ENCODE peak calls at places on chromosomes 12 and 14, in six cellular contexts. P, I, D, U, T and N are unnamed samples.

GRCh38 chr14:89621009-89621421 is 204.0 kb upstream of the FOXN3 start:
- ATAC-seq in T (no peak), U (no peak), P (no peak), D (no peak), I (no peak), N (no peak)

GRCh38 chr12:4202482-4202881 is 71.1 kb upstream of the CCND2 start:
- ATAC-seq in P (no peak), T (no peak), U (no peak), D (no peak), I (no peak), N (no peak)

GRCh38 chr12:93072340-93072739 is 143.2 kb upstream of the EEA1 start:
- ATAC-seq in P (no peak), I (no peak), D (no peak), T (no peak), U (no peak), N (no peak)

GRCh38 chr14:101521306-101521935 is 39.9 kb upstream of the DIO3 start:
- ATAC-seq in T (no peak), U (no peak), P (no peak), D (no peak), I (peak; percentile 43), N (no peak)

GRCh38 chr12:77943466-77943865 is 112.8 kb downstream of the NAV3 start:
- ATAC-seq in D (no peak), T (no peak), U (no peak), P (peak; percentile 54), I (no peak), N (no peak)

GRCh38 chr12:46609281-46609623 is 216.5 kb downstream of the SLC38A4 start:
- ATAC-seq in U (no peak), D (no peak), T (peak; percentile 35), I (peak; percentile 24), P (no peak), N (no peak)

GRCh38 chr14:89504084-89504483 is 87.1 kb upstream of the FOXN3 start:
- ATAC-seq in P (no peak), I (no peak), T (no peak), D (no peak), U (no peak), N (no peak)

GRCh38 chr14:21042918-21043317 is 756 bp downstream of the RNASE7 start:
- ATAC-seq in U (no peak), T (no peak), I (no peak), D (no peak), P (no peak), N (no peak)

GRCh38 chr12:55743967-55744931 is 1.3 kb downstream of the GDF11 start:
- ATAC-seq in T (peak; percentile 37), I (peak; percentile 28), U (peak; percentile 51), P (no peak), D (peak; percentile 15), N (peak; percentile 58)

GRCh38 chr12:18383203-18383602 is 121.9 kb downstream of the PIK3C2G start:
- ATAC-seq in T (no peak), I (no peak), D (peak; percentile 86), P (no peak), U (peak; percentile 74), N (peak; percentile 94)

GRCh38 chr14:100568998-100569733 is 18.1 kb downstream of the BEGAIN start:
- ATAC-seq in P (no peak), U (no peak), T (no peak), I (no peak), D (no peak), N (peak; percentile 59)

GRCh38 chr12:105337391-105337790 is 6.9 kb downstream of the C12orf75 start:
- ATAC-seq in D (no peak), U (no peak), T (no peak), I (no peak), P (no peak), N (no peak)

GRCh38 chr14:89425931-89426330 is 8.9 kb upstream of the FOXN3 start:
- ATAC-seq in I (peak; percentile 37), T (no peak), P (peak; percentile 71), D (no peak), U (no peak), N (peak; percentile 81)

GRCh38 chr14:99247091-99247729 is 24.8 kb downstream of the BCL11B start:
- ATAC-seq in D (no peak), T (no peak), P (no peak), I (no peak), U (no peak), N (no peak)

GRCh38 chr12:19411234-19412221 is 27.8 kb upstream of the AEBP2 start:
- ATAC-seq in T (no peak), U (peak; percentile 36), D (no peak), P (no peak), I (no peak), N (peak; percentile 20)

GRCh38 chr14:50086316-50086700 is 30.1 kb downstream of the VCPKMT start:
- ATAC-seq in U (no peak), D (no peak), P (no peak), T (no peak), I (no peak), N (peak; percentile 15)

GRCh38 chr12:132872073-132872855 is 15.1 kb downstream of the CHFR start:
- ATAC-seq in I (no peak), U (no peak), D (no peak), P (no peak), T (no peak), N (no peak)

GRCh38 chr12:113299619-113300237 is 35.2 kb downstream of the SLC8B1 start:
- ATAC-seq in I (peak; percentile 65), D (peak; percentile 85), U (peak; percentile 62), P (peak; percentile 38), T (peak; percentile 64), N (peak; percentile 89)

GRCh38 chr12:131927110-131928079 is 1.7 kb upstream of the PUS1 start:
- ATAC-seq in D (no peak), T (no peak), I (no peak), U (no peak), P (no peak), N (no peak)

GRCh38 chr12:124289634-124290600 is 5.0 kb upstream of the RFLNA start:
- ATAC-seq in T (peak; percentile 17), U (no peak), D (peak; percentile 79), I (peak; percentile 99), P (peak; percentile 62), N (peak; percentile 78)

GRCh38 chr14:72049462-72049861 is 117.2 kb downstream of the RGS6 start:
- ATAC-seq in I (no peak), U (no peak), T (no peak), P (no peak), D (no peak), N (no peak)

GRCh38 chr12:65269603-65270002 is 8.9 kb upstream of the MSRB3 start:
- ATAC-seq in T (no peak), D (no peak), U (no peak), I (no peak), P (no peak), N (no peak)

GRCh38 chr14:68945190-68945584 is 33.9 kb downstream of the ACTN1 start:
- ATAC-seq in D (no peak), P (no peak), T (no peak), U (no peak), I (no peak), N (no peak)

GRCh38 chr12:118220697-118221096 is 84.8 kb downstream of the PEBP1 start:
- ATAC-seq in I (no peak), U (no peak), P (no peak), T (no peak), D (no peak), N (no peak)

GRCh38 chr12:117044311-117044710 is 54.9 kb downstream of the TESC start:
- ATAC-seq in I (no peak), U (no peak), T (no peak), D (no peak), P (no peak), N (no peak)

GRCh38 chr14:28020112-28020511 is 746.5 kb upstream of the FOXG1 start:
- ATAC-seq in T (no peak), U (no peak), D (no peak), P (no peak), I (no peak), N (no peak)

GRCh38 chr14:77590845-77591506 is 25.5 kb downstream of the SPTLC2 start:
- ATAC-seq in I (no peak), T (peak; percentile 71), D (peak; percentile 14), U (no peak), P (no peak), N (no peak)

GRCh38 chr14:68703093-68703492 is 89.8 kb downstream of the ZFP36L1 start:
- ATAC-seq in T (peak; percentile 16), D (peak; percentile 38), U (no peak), I (peak; percentile 50), P (no peak), N (peak; percentile 43)

GRCh38 chr12:96120359-96121100 is 73.6 kb upstream of the ELK3 start:
- ATAC-seq in T (peak; percentile 88), P (no peak), I (no peak), U (no peak), D (peak; percentile 84), N (no peak)

GRCh38 chr12:68487721-68488309 is 122.9 kb upstream of the RAP1B start:
- ATAC-seq in D (no peak), P (no peak), I (no peak), U (no peak), T (no peak), N (no peak)

GRCh38 chr12:112546339-112546738 is 127.6 kb downstream of the PTPN11 start:
- ATAC-seq in T (no peak), P (no peak), U (no peak), I (no peak), D (no peak), N (no peak)